ENCODE peak calls at places on chromosomes 16 and 17, in five cellular contexts. One of them, this sample, is unnamed. For H3K36me3, the result is how much of the 10 kb centered on the place peaks cover.

GRCh38 chr17:30594223-30594952 is 117.2 kb downstream of the GOSR1 start:
- DNase-seq in CD4-positive, alpha-beta memory T cell: no peak
- DNase-seq in tibial artery: no peak
- DNase-seq in uterus: no peak
- DNase-seq in fibroblast of lung: no peak
- DNase-seq in this sample: no peak

GRCh38 chr17:67093348-67093747 is 49.0 kb downstream of the CACNG1 start:
- DNase-seq in uterus: no peak
- DNase-seq in CD4-positive, alpha-beta memory T cell: no peak
- DNase-seq in fibroblast of lung: no peak
- DNase-seq in tibial artery: no peak
- DNase-seq in this sample: no peak

GRCh38 chr17:40415390-40415789 is 2.3 kb downstream of the TOP2A start:
- DNase-seq in CD4-positive, alpha-beta memory T cell: peak
- DNase-seq in uterus: no peak
- DNase-seq in fibroblast of lung: peak
- DNase-seq in tibial artery: no peak
- DNase-seq in this sample: no peak

GRCh38 chr17:59513934-59514841 is 51.2 kb upstream of the DHX40 start:
- DNase-seq in fibroblast of lung: peak
- DNase-seq in tibial artery: peak
- DNase-seq in CD4-positive, alpha-beta memory T cell: no peak
- DNase-seq in uterus: peak
- DNase-seq in this sample: peak

GRCh38 chr16:50263060-50263909 is 3.1 kb upstream of the ADCY7 start:
- DNase-seq in uterus: no peak
- DNase-seq in fibroblast of lung: no peak
- DNase-seq in tibial artery: no peak
- DNase-seq in CD4-positive, alpha-beta memory T cell: no peak
- DNase-seq in this sample: no peak

GRCh38 chr17:153851-154250 is 16.5 kb downstream of the SCGB1C2 start:
- DNase-seq in fibroblast of lung: no peak
- DNase-seq in uterus: no peak
- DNase-seq in CD4-positive, alpha-beta memory T cell: no peak
- DNase-seq in tibial artery: no peak
- DNase-seq in this sample: no peak

GRCh38 chr17:5050281-5050680 is 15.1 kb upstream of the SLC52A1 start:
- DNase-seq in CD4-positive, alpha-beta memory T cell: no peak
- DNase-seq in uterus: peak
- DNase-seq in tibial artery: no peak
- DNase-seq in fibroblast of lung: no peak
- DNase-seq in this sample: no peak

GRCh38 chr17:3804503-3804931 is 3.5 kb upstream of the ITGAE start:
- DNase-seq in CD4-positive, alpha-beta memory T cell: no peak
- DNase-seq in fibroblast of lung: peak
- DNase-seq in tibial artery: no peak
- DNase-seq in uterus: no peak
- DNase-seq in this sample: no peak

GRCh38 chr17:38454528-38454927 is 26.3 kb downstream of the ARHGAP23 start:
- DNase-seq in CD4-positive, alpha-beta memory T cell: no peak
- DNase-seq in fibroblast of lung: peak
- DNase-seq in tibial artery: peak
- DNase-seq in uterus: peak
- DNase-seq in this sample: peak

GRCh38 chr17:46851029-46851741 is at the start of gene WNT9B:
- DNase-seq in fibroblast of lung: peak
- DNase-seq in CD4-positive, alpha-beta memory T cell: no peak
- DNase-seq in uterus: no peak
- DNase-seq in tibial artery: no peak
- DNase-seq in this sample: peak

GRCh38 chr17:34638526-34639260 is 59.3 kb downstream of the TMEM132E start:
- DNase-seq in CD4-positive, alpha-beta memory T cell: no peak
- DNase-seq in tibial artery: no peak
- DNase-seq in fibroblast of lung: no peak
- DNase-seq in uterus: no peak
- DNase-seq in this sample: no peak
- H3K4me3 ChIP-seq in CD4-positive, alpha-beta memory T cell: no peak
- H3K4me3 ChIP-seq in tibial artery: no peak
- H3K4me3 ChIP-seq in fibroblast of lung: no peak
- H3K4me3 ChIP-seq in uterus: no peak
- H3K4me3 ChIP-seq in this sample: no peak

GRCh38 chr16:85928411-85928820 is 29.5 kb downstream of the IRF8 start:
- DNase-seq in CD4-positive, alpha-beta memory T cell: no peak
- DNase-seq in fibroblast of lung: no peak
- DNase-seq in tibial artery: peak
- DNase-seq in uterus: peak
- DNase-seq in this sample: no peak

GRCh38 chr16:85927938-85928337 is 29.0 kb downstream of the IRF8 start:
- DNase-seq in CD4-positive, alpha-beta memory T cell: no peak
- DNase-seq in uterus: no peak
- DNase-seq in tibial artery: no peak
- DNase-seq in fibroblast of lung: no peak
- DNase-seq in this sample: no peak

GRCh38 chr16:85930321-85930720 is 31.4 kb downstream of the IRF8 start:
- DNase-seq in fibroblast of lung: no peak
- DNase-seq in tibial artery: no peak
- DNase-seq in CD4-positive, alpha-beta memory T cell: no peak
- DNase-seq in uterus: no peak
- DNase-seq in this sample: no peak

GRCh38 chr16:85927326-85927725 is 28.4 kb downstream of the IRF8 start:
- DNase-seq in fibroblast of lung: no peak
- DNase-seq in uterus: no peak
- DNase-seq in tibial artery: no peak
- DNase-seq in CD4-positive, alpha-beta memory T cell: no peak
- DNase-seq in this sample: no peak

DNA sequence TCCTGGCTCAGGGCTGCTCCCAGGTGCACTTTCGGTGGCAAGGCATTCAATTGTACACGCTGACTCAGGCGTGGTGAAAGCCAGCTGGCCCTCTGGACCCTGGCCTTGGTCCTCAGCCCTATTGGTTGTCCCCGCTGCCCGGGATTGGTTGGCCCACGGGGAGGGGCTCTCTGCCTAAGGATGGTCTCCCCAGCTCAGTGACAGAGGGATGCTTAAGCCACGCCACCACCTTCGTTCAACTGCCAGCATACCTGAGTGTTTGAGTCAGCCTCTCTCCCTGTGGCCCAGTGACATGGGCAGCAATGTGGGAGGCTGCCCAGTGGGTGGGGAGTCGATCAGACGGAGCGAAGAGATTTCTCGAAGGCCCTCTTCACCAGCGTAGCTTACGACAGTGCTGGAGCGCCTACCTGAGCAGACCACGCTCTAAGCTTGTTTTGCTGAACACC is 30.3 kb downstream of the IRF8 start:
- DNase-seq in uterus: no peak
- DNase-seq in fibroblast of lung: no peak
- DNase-seq in tibial artery: no peak
- DNase-seq in CD4-positive, alpha-beta memory T cell: no peak
- DNase-seq in this sample: no peak
- H3K36me3 ChIP-seq in uterus: under half
- H3K36me3 ChIP-seq in fibroblast of lung: under half
- H3K36me3 ChIP-seq in tibial artery: under half
- H3K36me3 ChIP-seq in CD4-positive, alpha-beta memory T cell: under half
- H3K36me3 ChIP-seq in this sample: under half

GRCh38 chr17:16353702-16354174 is 469 bp upstream of the CENPV start:
- DNase-seq in fibroblast of lung: no peak
- DNase-seq in CD4-positive, alpha-beta memory T cell: no peak
- DNase-seq in tibial artery: no peak
- DNase-seq in uterus: no peak
- DNase-seq in this sample: no peak
- H3K4me3 ChIP-seq in fibroblast of lung: peak
- H3K4me3 ChIP-seq in CD4-positive, alpha-beta memory T cell: peak
- H3K4me3 ChIP-seq in tibial artery: peak
- H3K4me3 ChIP-seq in uterus: no peak
- H3K4me3 ChIP-seq in this sample: peak

GRCh38 chr17:50071692-50072091 is 15.8 kb downstream of the ITGA3 start:
- DNase-seq in CD4-positive, alpha-beta memory T cell: no peak
- DNase-seq in uterus: no peak
- DNase-seq in tibial artery: no peak
- DNase-seq in fibroblast of lung: no peak
- DNase-seq in this sample: no peak
- H3K36me3 ChIP-seq in CD4-positive, alpha-beta memory T cell: under half
- H3K36me3 ChIP-seq in uterus: under half
- H3K36me3 ChIP-seq in tibial artery: half or more
- H3K36me3 ChIP-seq in fibroblast of lung: under half
- H3K36me3 ChIP-seq in this sample: half or more

DNA sequence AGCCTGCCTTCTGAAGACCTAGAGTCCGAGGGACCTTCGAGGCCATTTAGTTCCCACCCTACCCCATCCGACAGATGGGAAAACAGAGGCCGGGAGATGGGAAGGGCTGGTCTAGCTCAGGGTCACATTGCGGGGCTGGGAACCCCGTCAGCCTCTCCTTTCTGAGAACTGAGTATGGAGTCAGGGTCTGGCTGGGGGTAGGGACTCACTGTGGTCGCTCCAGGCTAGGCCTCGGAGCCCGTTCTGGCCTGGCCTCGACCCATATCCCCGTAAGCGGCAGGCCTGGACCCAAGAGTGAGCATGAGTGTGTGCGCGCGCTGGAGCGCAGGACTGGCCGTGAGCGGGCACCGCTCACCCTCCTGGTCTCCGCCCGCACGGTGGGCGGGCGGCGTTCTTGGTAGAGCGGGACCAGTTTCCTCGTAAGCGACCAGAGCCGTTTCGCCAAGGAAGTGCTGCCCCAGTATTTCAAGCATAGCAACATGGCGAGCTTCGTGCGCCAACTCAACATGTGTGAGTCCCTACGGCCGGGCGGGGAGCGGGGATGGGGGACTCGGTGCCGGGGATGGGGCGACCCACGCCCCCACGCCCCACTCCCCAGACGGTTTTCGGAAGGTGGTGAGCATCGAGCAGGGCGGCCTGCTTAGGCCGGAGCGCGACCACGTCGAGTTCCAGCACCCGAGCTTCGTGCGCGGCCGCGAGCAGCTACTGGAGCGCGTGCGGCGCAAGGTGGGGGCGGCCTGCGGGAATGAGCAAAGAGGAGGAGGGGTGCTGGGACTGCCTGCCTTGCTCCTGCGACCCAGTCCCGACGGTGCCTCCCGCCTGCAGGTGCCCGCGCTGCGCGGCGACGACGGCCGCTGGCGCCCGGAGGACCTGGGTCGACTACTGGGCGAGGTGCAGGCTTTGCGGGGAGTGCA is 833 bp downstream of the HSF4 start:
- DNase-seq in tibial artery: no peak
- DNase-seq in CD4-positive, alpha-beta memory T cell: no peak
- DNase-seq in fibroblast of lung: peak
- DNase-seq in uterus: no peak
- DNase-seq in this sample: no peak
- H3K4me3 ChIP-seq in tibial artery: peak
- H3K4me3 ChIP-seq in CD4-positive, alpha-beta memory T cell: no peak
- H3K4me3 ChIP-seq in fibroblast of lung: no peak
- H3K4me3 ChIP-seq in uterus: peak
- H3K4me3 ChIP-seq in this sample: no peak